ENCODE peak calls at places on chromosomes 4 and X, in seven cellular contexts. One of them, this sample, is unnamed.

GRCh38 chr4:86917212-86918039 is 17.4 kb upstream of the AFF1 start:
- DNase-seq in GM12878: no peak
- DNase-seq in HCT116: no peak
- DNase-seq in SK-N-SH: no peak
- DNase-seq in H1: no peak
- DNase-seq in K562: no peak
- DNase-seq in HepG2: no peak
- DNase-seq in this sample: no peak

GRCh38 chr4:6418193-6418755 is 54.1 kb downstream of the PPP2R2C start:
- DNase-seq in GM12878: no peak
- DNase-seq in HCT116: no peak
- DNase-seq in SK-N-SH: no peak
- DNase-seq in H1: no peak
- DNase-seq in K562: no peak
- DNase-seq in HepG2: no peak
- DNase-seq in this sample: no peak

GRCh38 chr4:176593943-176594342 is 198.8 kb downstream of the VEGFC start:
- DNase-seq in GM12878: no peak
- DNase-seq in HCT116: no peak
- DNase-seq in SK-N-SH: no peak
- DNase-seq in H1: no peak
- DNase-seq in K562: no peak
- DNase-seq in HepG2: no peak
- DNase-seq in this sample: no peak

GRCh38 chr4:145934434-145935047 is 4.1 kb downstream of the ZNF827 start:
- DNase-seq in GM12878: no peak
- DNase-seq in HCT116: no peak
- DNase-seq in SK-N-SH: peak; percentile 27
- DNase-seq in H1: no peak
- DNase-seq in K562: no peak
- DNase-seq in HepG2: no peak
- DNase-seq in this sample: no peak

GRCh38 chrX:41695464-41695863 is 6.7 kb downstream of the GPR34 start:
- DNase-seq in GM12878: no peak
- DNase-seq in HCT116: no peak
- DNase-seq in SK-N-SH: no peak
- DNase-seq in H1: no peak
- DNase-seq in K562: no peak
- DNase-seq in HepG2: no peak
- DNase-seq in this sample: no peak

GRCh38 chr4:132334081-132334480 is 815.0 kb upstream of the PCDH10 start:
- DNase-seq in GM12878: no peak
- DNase-seq in HCT116: no peak
- DNase-seq in SK-N-SH: no peak
- DNase-seq in H1: no peak
- DNase-seq in K562: no peak
- DNase-seq in HepG2: no peak
- DNase-seq in this sample: no peak

GRCh38 chr4:182562350-182562749 is 319.1 kb downstream of the TENM3 start:
- DNase-seq in GM12878: no peak
- DNase-seq in HCT116: no peak
- DNase-seq in SK-N-SH: no peak
- DNase-seq in H1: no peak
- DNase-seq in K562: no peak
- DNase-seq in HepG2: no peak
- DNase-seq in this sample: no peak

GRCh38 chr4:145840162-145840768 is 98.4 kb downstream of the ZNF827 start:
- DNase-seq in GM12878: peak; percentile 32
- DNase-seq in HCT116: peak; percentile 35
- DNase-seq in SK-N-SH: peak; percentile 62
- DNase-seq in H1: no peak
- DNase-seq in K562: peak; percentile 35
- DNase-seq in HepG2: peak; percentile 45
- DNase-seq in this sample: peak; percentile 63

GRCh38 chr4:37873383-37873782 is 17.5 kb upstream of the TBC1D1 start:
- DNase-seq in GM12878: no peak
- DNase-seq in HCT116: no peak
- DNase-seq in SK-N-SH: no peak
- DNase-seq in H1: no peak
- DNase-seq in K562: no peak
- DNase-seq in HepG2: peak; percentile 78
- DNase-seq in this sample: peak; percentile 13

GRCh38 chr4:14022428-14022827 is 394.9 kb upstream of the BOD1L1 start:
- DNase-seq in GM12878: no peak
- DNase-seq in HCT116: no peak
- DNase-seq in SK-N-SH: no peak
- DNase-seq in H1: no peak
- DNase-seq in K562: no peak
- DNase-seq in HepG2: no peak
- DNase-seq in this sample: no peak

GRCh38 chr4:54971474-54971950 is 153.9 kb downstream of the KDR start:
- DNase-seq in GM12878: no peak
- DNase-seq in HCT116: peak; percentile 53
- DNase-seq in SK-N-SH: peak; percentile 43
- DNase-seq in H1: no peak
- DNase-seq in K562: peak; percentile 37
- DNase-seq in HepG2: peak; percentile 18
- DNase-seq in this sample: peak; percentile 62

GRCh38 chr4:12084690-12085089 is 656.0 kb upstream of the HS3ST1 start:
- DNase-seq in GM12878: no peak
- DNase-seq in HCT116: no peak
- DNase-seq in SK-N-SH: no peak
- DNase-seq in H1: no peak
- DNase-seq in K562: no peak
- DNase-seq in HepG2: no peak
- DNase-seq in this sample: no peak

GRCh38 chr4:88870428-88870827 is 172.8 kb upstream of the NAP1L5 start:
- DNase-seq in GM12878: no peak
- DNase-seq in HCT116: no peak
- DNase-seq in SK-N-SH: no peak
- DNase-seq in H1: no peak
- DNase-seq in K562: no peak
- DNase-seq in HepG2: no peak
- DNase-seq in this sample: no peak
- TF ChIP-seq JUND in GM12878: no peak
- TF ChIP-seq JUND in HCT116: no peak
- TF ChIP-seq JUND in SK-N-SH: no peak
- TF ChIP-seq JUND in H1: no peak
- TF ChIP-seq JUND in K562: no peak
- TF ChIP-seq JUND in HepG2: no peak
- TF ChIP-seq JUND in this sample: no peak

DNA sequence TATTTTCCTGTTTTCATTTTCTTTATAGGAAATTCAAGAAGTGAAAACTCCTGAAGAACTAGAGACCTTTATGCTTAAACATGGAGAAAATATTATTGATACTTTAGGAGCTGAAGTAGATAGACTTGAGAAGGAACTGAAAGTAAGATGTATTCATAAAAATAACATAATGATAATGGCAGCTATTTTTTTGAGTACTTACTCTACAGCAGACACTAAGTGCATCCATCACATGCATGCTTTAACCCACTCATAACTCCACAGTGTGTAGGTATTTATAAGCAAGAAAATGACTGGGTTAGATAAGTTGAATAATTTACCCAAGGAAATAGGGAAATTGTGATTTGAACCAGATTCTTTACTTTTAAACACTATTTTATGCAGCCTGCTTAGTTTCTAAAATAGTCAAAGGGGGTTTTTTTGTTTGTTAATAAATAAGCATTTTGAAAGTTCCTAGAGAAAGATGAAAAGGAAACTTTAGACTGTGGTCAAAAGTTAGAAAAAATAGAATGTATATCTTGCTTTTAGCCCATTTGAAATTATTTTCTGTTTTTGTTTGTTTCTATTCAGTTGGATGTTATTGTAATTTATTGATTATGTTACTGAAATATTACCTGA is 74.2 kb downstream of the BEND4 start:
- DNase-seq in GM12878: peak; percentile 20
- DNase-seq in HCT116: no peak
- DNase-seq in SK-N-SH: no peak
- DNase-seq in H1: no peak
- DNase-seq in K562: no peak
- DNase-seq in HepG2: no peak
- DNase-seq in this sample: no peak
- TF ChIP-seq JUND in GM12878: no peak
- TF ChIP-seq JUND in HCT116: no peak
- TF ChIP-seq JUND in SK-N-SH: no peak
- TF ChIP-seq JUND in H1: no peak
- TF ChIP-seq JUND in K562: no peak
- TF ChIP-seq JUND in HepG2: no peak
- TF ChIP-seq JUND in this sample: no peak

DNA sequence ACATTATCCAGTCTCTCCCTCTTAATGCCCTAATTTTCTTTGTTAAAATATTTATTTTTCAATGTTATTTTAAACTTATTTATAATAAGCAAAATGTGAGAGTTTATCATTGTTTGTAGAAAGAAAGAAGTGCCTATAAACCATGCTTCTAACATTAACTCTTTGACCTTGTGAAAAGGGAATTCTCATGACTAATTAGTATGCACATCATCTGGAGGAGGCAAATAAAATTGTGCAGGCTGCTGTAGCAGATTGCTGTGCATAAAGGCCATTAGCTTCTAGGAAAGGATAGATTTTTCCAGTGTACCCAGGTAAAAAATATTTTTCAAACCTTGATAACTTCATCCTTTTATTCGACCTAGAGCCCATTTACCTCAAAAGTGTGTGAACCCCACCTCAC is 84.6 kb upstream of the GUCY1A1 start:
- DNase-seq in GM12878: no peak
- DNase-seq in HCT116: no peak
- DNase-seq in SK-N-SH: no peak
- DNase-seq in H1: no peak
- DNase-seq in K562: no peak
- DNase-seq in HepG2: no peak
- DNase-seq in this sample: no peak
- TF ChIP-seq JUND in GM12878: no peak
- TF ChIP-seq JUND in HCT116: no peak
- TF ChIP-seq JUND in SK-N-SH: no peak
- TF ChIP-seq JUND in H1: no peak
- TF ChIP-seq JUND in K562: no peak
- TF ChIP-seq JUND in HepG2: no peak
- TF ChIP-seq JUND in this sample: no peak

GRCh38 chr4:7625073-7625472 is 190.3 kb upstream of the PSAPL1 start:
- DNase-seq in GM12878: no peak
- DNase-seq in HCT116: no peak
- DNase-seq in SK-N-SH: no peak
- DNase-seq in H1: no peak
- DNase-seq in K562: no peak
- DNase-seq in HepG2: no peak
- DNase-seq in this sample: no peak
- TF ChIP-seq JUND in GM12878: no peak
- TF ChIP-seq JUND in HCT116: no peak
- TF ChIP-seq JUND in SK-N-SH: no peak
- TF ChIP-seq JUND in H1: no peak
- TF ChIP-seq JUND in K562: no peak
- TF ChIP-seq JUND in HepG2: no peak
- TF ChIP-seq JUND in this sample: no peak

GRCh38 chr4:139835006-139835405 is 169.4 kb downstream of the MGST2 start:
- DNase-seq in GM12878: no peak
- DNase-seq in HCT116: no peak
- DNase-seq in SK-N-SH: no peak
- DNase-seq in H1: no peak
- DNase-seq in K562: no peak
- DNase-seq in HepG2: peak; percentile 32
- DNase-seq in this sample: no peak

GRCh38 chr4:139838811-139839210 is 173.2 kb downstream of the MGST2 start:
- DNase-seq in GM12878: no peak
- DNase-seq in HCT116: no peak
- DNase-seq in SK-N-SH: no peak
- DNase-seq in H1: no peak
- DNase-seq in K562: no peak
- DNase-seq in HepG2: no peak
- DNase-seq in this sample: no peak

GRCh38 chr4:139828966-139829662 is 163.5 kb downstream of the MGST2 start:
- DNase-seq in GM12878: no peak
- DNase-seq in HCT116: no peak
- DNase-seq in SK-N-SH: no peak
- DNase-seq in H1: no peak
- DNase-seq in K562: no peak
- DNase-seq in HepG2: no peak
- DNase-seq in this sample: no peak

GRCh38 chr4:139833131-139833930 is 167.7 kb downstream of the MGST2 start:
- DNase-seq in GM12878: no peak
- DNase-seq in HCT116: no peak
- DNase-seq in SK-N-SH: no peak
- DNase-seq in H1: no peak
- DNase-seq in K562: no peak
- DNase-seq in HepG2: no peak
- DNase-seq in this sample: no peak

DNA sequence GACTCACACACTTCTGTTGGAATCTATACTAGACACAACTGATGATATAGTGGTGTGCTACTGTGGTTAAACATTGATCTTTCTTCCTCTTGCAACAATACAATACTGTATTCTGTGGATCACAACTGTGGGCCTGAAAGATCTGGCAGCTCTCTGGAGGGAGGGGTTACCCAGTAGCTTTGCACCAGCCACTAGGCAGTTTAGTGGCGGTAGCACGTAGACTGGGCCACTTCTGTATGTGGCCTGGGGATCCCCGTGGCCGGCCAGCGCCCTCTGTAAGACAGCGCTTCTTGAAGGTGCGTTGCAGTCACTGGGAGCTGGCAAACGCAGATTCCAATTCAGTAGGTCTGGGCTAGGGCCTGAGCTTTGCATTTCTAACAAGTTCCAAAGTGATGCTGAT is 168.6 kb downstream of the MGST2 start:
- DNase-seq in GM12878: no peak
- DNase-seq in HCT116: no peak
- DNase-seq in SK-N-SH: no peak
- DNase-seq in H1: no peak
- DNase-seq in K562: no peak
- DNase-seq in HepG2: peak; percentile 76
- DNase-seq in this sample: no peak
- TF ChIP-seq JUND in GM12878: no peak
- TF ChIP-seq JUND in HCT116: no peak
- TF ChIP-seq JUND in SK-N-SH: no peak
- TF ChIP-seq JUND in H1: no peak
- TF ChIP-seq JUND in K562: no peak
- TF ChIP-seq JUND in HepG2: no peak
- TF ChIP-seq JUND in this sample: no peak